ENCODE peak calls at places on chromosomes 3 and 15, in seven cellular contexts. C is testis, P is left ventricle myocardium inferior, B is thoracic aorta, O is neural progenitor cell, J is body of pancreas, Z is right cardiac atrium. Y is an unnamed sample.

GRCh38 chr3:69536306-69537020 is 150.6 kb upstream of the FRMD4B start:
- DNase-seq in C (no peak), P (no peak), B (no peak), O (no peak), J (no peak), Z (peak; percentile 61), Y (no peak)

GRCh38 chr15:60957111-60957510 is 272.0 kb downstream of the RORA start:
- DNase-seq in C (no peak), P (no peak), B (no peak), O (no peak), J (no peak), Z (no peak), Y (no peak)

GRCh38 chr3:180416111-180416541 is 185.8 kb upstream of the TTC14 start:
- DNase-seq in C (no peak), P (no peak), B (no peak), O (no peak), J (no peak), Z (no peak), Y (no peak)

GRCh38 chr15:39267685-39268084 is 313.2 kb upstream of the THBS1 start:
- DNase-seq in C (no peak), P (no peak), B (no peak), O (no peak), J (no peak), Z (no peak), Y (no peak)

GRCh38 chr3:147654827-147655226 is 245.7 kb downstream of the ZIC1 start:
- DNase-seq in C (no peak), P (no peak), B (no peak), O (no peak), J (no peak), Z (no peak), Y (no peak)

GRCh38 chr15:42138968-42139386 is 17.5 kb downstream of the PLA2G4F start:
- DNase-seq in C (no peak), P (no peak), B (no peak), O (no peak), J (no peak), Z (no peak), Y (no peak)

GRCh38 chr3:140277886-140278285 is 342.9 kb downstream of the CLSTN2 start:
- DNase-seq in C (no peak), P (no peak), B (no peak), O (peak; percentile 23), J (no peak), Z (no peak), Y (no peak)

GRCh38 chr3:31248619-31248992 is 284.1 kb upstream of the STT3B start:
- DNase-seq in C (no peak), P (no peak), B (no peak), O (no peak), J (no peak), Z (no peak), Y (no peak)

GRCh38 chr3:48738926-48739616 is 22.1 kb upstream of the IP6K2 start:
- DNase-seq in C (no peak), P (peak; percentile 71), B (no peak), O (no peak), J (peak; percentile 49), Z (peak; percentile 79), Y (no peak)

GRCh38 chr3:17233398-17233800 is 348.6 kb downstream of the PLCL2 start:
- DNase-seq in C (no peak), P (no peak), B (no peak), O (peak; percentile 74), J (no peak), Z (no peak), Y (no peak)

GRCh38 chr3:40211579-40211978 is 97.9 kb upstream of the EIF1B start:
- DNase-seq in C (no peak), P (no peak), B (no peak), O (no peak), J (no peak), Z (no peak), Y (no peak)

GRCh38 chr15:64009241-64009640 is 37.0 kb downstream of the DAPK2 start:
- DNase-seq in C (no peak), P (peak; percentile 57), B (no peak), O (no peak), J (no peak), Z (peak; percentile 75), Y (no peak)

GRCh38 chr15:26294062-26294689 is 431.0 kb upstream of the ATP10A start:
- DNase-seq in C (peak; percentile 72), P (peak; percentile 44), B (no peak), O (peak; percentile 53), J (no peak), Z (peak; percentile 82), Y (no peak)

GRCh38 chr15:82263350-82263749 is 732 bp downstream of the SAXO2 start:
- DNase-seq in C (no peak), P (no peak), B (no peak), O (peak; percentile 16), J (no peak), Z (no peak), Y (no peak)

GRCh38 chr3:10930641-10931040 is 61.9 kb upstream of the SLC6A1 start:
- DNase-seq in C (no peak), P (no peak), B (no peak), O (no peak), J (no peak), Z (no peak), Y (no peak)

GRCh38 chr3:69568926-69569325 is 170.3 kb upstream of the MITF start:
- DNase-seq in C (no peak), P (no peak), B (no peak), O (no peak), J (no peak), Z (no peak), Y (no peak)

GRCh38 chr15:40597024-40597423 is 3.0 kb downstream of the KNL1 start:
- DNase-seq in C (no peak), P (no peak), B (no peak), O (no peak), J (no peak), Z (no peak), Y (no peak)

GRCh38 chr15:73632670-73633058 is 525 bp downstream of the NPTN start:
- DNase-seq in C (peak; percentile 24), P (peak; percentile 31), B (no peak), O (peak; percentile 42), J (no peak), Z (peak; percentile 76), Y (no peak)

GRCh38 chr3:156535162-156535627 is 19.7 kb downstream of the SSR3 start:
- DNase-seq in C (peak; percentile 65), P (peak; percentile 52), B (peak; percentile 51), O (no peak), J (peak; percentile 65), Z (peak; percentile 68), Y (no peak)
- H3K4me1 ChIP-seq in C (peaks cover 32% of the 10 kb centered on the region), P (peaks cover 35% of the 10 kb centered on the region), B (peaks cover 2% of the 10 kb centered on the region), O (peaks cover 9% of the 10 kb centered on the region), J (peaks cover 32% of the 10 kb centered on the region), Z (peaks cover 9% of the 10 kb centered on the region), Y (no peaks in the 10 kb centered on the region)

DNA sequence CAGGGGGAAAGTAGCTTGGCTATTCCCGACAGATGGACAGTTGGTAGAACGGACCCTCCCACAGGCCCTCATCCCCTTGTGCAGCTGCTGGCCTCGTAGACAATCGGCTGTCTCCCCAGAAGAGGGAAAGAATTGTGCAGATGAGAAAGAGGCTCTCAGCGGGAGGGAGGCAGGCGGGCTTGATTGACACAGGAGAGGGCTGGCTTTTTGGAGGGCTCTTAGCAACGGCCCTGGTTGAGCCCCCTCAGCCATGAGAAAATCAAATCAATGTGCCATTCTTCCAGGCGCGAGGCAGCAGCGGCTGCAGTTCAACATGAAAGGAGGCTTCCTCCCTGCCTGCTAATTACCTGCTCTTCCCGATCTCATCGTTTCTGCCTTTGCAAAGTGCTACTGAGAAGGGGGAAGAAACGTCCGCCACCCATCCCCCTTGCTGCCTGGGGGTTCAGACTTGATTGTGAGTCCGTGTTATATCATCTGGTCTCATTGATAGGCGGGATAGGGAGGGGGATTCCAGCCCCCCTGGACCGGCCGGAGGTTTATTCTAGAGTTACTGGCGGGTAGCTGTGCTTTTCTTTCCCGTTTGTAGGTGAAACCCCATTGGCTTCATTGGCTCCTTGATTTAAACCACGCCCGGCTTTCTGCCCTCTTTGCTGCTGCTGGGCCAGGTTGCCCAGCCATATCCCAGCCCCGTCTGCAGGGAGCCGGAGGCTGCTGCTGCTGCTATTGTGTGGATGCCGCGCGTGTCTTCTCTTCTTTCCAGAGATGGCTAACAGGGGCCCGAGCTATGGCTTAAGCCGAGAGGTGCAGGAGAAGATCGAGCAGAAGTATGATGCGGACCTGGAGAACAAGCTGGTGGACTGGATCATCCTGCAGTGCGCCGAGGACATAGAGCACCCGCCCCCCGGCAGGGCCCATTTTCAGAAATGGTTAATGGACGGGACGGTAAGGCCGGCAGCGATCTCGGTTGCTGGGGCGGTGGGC is at the start of gene TAGLN3:
- DNase-seq in C (no peak), P (no peak), B (no peak), O (peak; percentile 96), J (peak; percentile 56), Z (no peak), Y (no peak)
- H3K27ac ChIP-seq in C (no peak within 1 kb of the TSS), P (no peak within 1 kb of the TSS), B (no peak within 1 kb of the TSS), O (peak within 1 kb of the TSS; percentile 94), J (no peak within 1 kb of the TSS), Z (no peak within 1 kb of the TSS), Y (no peak within 1 kb of the TSS)

GRCh38 chr3:143216709-143217182 is 97.2 kb downstream of the CHST2 start:
- DNase-seq in C (no peak), P (no peak), B (no peak), O (no peak), J (no peak), Z (no peak), Y (no peak)
- H3K4me3 ChIP-seq in C (no peak overlapping the region), P (peak overlapping the region; percentile 7), B (no peak overlapping the region), O (no peak overlapping the region), J (no peak overlapping the region), Z (no peak overlapping the region), Y (no peak overlapping the region)

DNA sequence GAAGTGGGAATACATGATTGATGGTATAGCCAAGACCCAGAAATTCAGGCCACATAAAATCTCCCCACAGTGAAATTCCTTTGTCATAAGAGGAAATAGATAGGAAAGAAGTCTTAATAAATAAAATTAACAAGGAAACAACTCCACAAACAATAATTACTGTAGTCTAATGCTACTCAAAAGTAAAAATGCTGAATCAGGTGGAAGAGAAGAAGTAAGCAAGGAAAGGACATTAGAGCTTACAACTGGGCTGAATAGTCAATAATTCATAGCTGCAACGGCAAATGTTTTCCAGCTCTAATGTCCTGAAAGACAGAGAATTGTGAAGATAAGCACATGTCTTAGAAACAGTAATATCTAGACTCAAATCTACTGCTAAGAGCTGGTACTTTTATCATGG is 64.4 kb downstream of the STRIT1 start:
- DNase-seq in C (no peak), P (no peak), B (no peak), O (no peak), J (no peak), Z (no peak), Y (no peak)
- H3K4me1 ChIP-seq in C (peaks cover 13% of the 10 kb centered on the region), P (peaks cover 19% of the 10 kb centered on the region), B (peaks cover 8% of the 10 kb centered on the region), O (no peaks in the 10 kb centered on the region), J (peaks cover 12% of the 10 kb centered on the region), Z (peaks cover 2% of the 10 kb centered on the region), Y (no peaks in the 10 kb centered on the region)

DNA sequence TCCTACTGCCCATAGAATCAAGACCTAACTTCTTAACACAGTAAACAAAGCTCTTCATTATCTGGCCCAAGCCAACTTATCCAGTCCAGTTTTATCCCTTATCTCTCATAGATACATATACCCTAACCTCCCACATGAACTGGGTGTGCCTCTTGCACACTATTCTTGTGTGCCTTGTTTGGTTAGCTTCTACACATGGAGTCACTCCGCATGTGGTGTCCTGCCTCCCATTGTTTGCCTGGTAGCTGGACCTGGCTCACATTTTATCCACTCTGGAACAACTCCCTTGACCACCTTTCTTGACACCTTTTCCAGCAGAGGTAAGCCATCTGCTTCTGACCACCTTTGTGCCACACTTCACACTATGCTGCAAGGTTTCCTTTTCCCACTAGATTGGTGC is 15.2 kb downstream of the TIPARP start:
- DNase-seq in C (no peak), P (no peak), B (no peak), O (no peak), J (no peak), Z (no peak), Y (no peak)
- H3K27ac ChIP-seq in C (no peak overlapping the region), P (no peak overlapping the region), B (no peak overlapping the region), O (no peak overlapping the region), J (no peak overlapping the region), Z (no peak overlapping the region), Y (no peak overlapping the region)

GRCh38 chr3:150074697-150075416 is 104.2 kb upstream of the PFN2 start:
- DNase-seq in C (no peak), P (no peak), B (no peak), O (no peak), J (no peak), Z (no peak), Y (no peak)
- H3K4me3 ChIP-seq in C (no peak overlapping the region), P (no peak overlapping the region), B (no peak overlapping the region), O (no peak overlapping the region), J (no peak overlapping the region), Z (no peak overlapping the region), Y (no peak overlapping the region)

Y was measured in effector memory CD4-positive, alpha-beta T cell.